ENCODE peak calls at places on chromosomes 2 and 18, in six cellular contexts. K is AG09319, Q is AG09309, X is fibroblast of mammary gland, U is GM06990, E is sigmoid colon. I is an unnamed sample.

GRCh38 chr18:23629444-23629946 is 33.2 kb downstream of the ANKRD29 start:
- DNase-seq in K (no peak), E (no peak), Q (no peak), X (no peak), U (no peak), I (no peak)

GRCh38 chr18:71252351-71252862 is 963.6 kb downstream of the SOCS6 start:
- DNase-seq in U (no peak), Q (no peak), E (no peak), K (no peak), X (no peak), I (no peak)

GRCh38 chr2:18971628-18972027 is 382.3 kb upstream of the NT5C1B start:
- DNase-seq in E (no peak), K (no peak), Q (no peak), X (peak), U (no peak), I (peak)

GRCh38 chr2:134722728-134723127 is 3.9 kb upstream of the TMEM163 start:
- DNase-seq in E (no peak), Q (no peak), K (no peak), U (no peak), X (no peak), I (no peak)

GRCh38 chr18:74450626-74451025 is 6.5 kb downstream of the DIPK1C start:
- DNase-seq in E (no peak), X (no peak), K (no peak), U (no peak), Q (no peak), I (no peak)

GRCh38 chr2:45763256-45763655 is 111.8 kb downstream of the PRKCE start:
- DNase-seq in Q (no peak), U (no peak), X (peak), K (no peak), E (no peak), I (no peak)

GRCh38 chr2:191691016-191691725 is 13.2 kb downstream of the NABP1 start:
- DNase-seq in E (no peak), U (peak), K (peak), Q (peak), X (peak), I (peak)

GRCh38 chr2:115946891-115947290 is 1504.5 kb downstream of the DPP10 start:
- DNase-seq in X (no peak), E (no peak), Q (no peak), U (no peak), K (no peak), I (no peak)

GRCh38 chr2:237056271-237056875 is 29.3 kb upstream of the COPS8 start:
- DNase-seq in U (no peak), X (no peak), K (no peak), Q (no peak), E (no peak), I (no peak)

GRCh38 chr2:166293984-166294383 is 81.8 kb downstream of the SCN9A start:
- DNase-seq in E (no peak), Q (no peak), U (no peak), X (peak), K (no peak), I (no peak)

GRCh38 chr2:188811522-188811921 is 162.7 kb upstream of the COL3A1 start:
- DNase-seq in K (no peak), Q (peak), E (no peak), X (peak), U (no peak), I (peak)

GRCh38 chr2:151262629-151263028 is 966 bp upstream of the RBM43 start:
- DNase-seq in Q (no peak), X (no peak), K (no peak), U (no peak), E (no peak), I (no peak)

GRCh38 chr2:217366996-217367395 is 507.1 kb upstream of the TNP1 start:
- DNase-seq in E (no peak), U (no peak), Q (no peak), K (no peak), X (no peak), I (peak)

GRCh38 chr2:177495945-177496344 is 103.4 kb downstream of the AGPS start:
- DNase-seq in K (no peak), Q (no peak), U (no peak), E (no peak), X (no peak), I (no peak)

GRCh38 chr18:59056706-59057492 is 82.8 kb upstream of the SEC11C start:
- DNase-seq in K (peak), X (peak), Q (no peak), U (peak), E (peak), I (peak)

GRCh38 chr2:45938649-45939511 is 287.4 kb downstream of the PRKCE start:
- DNase-seq in X (peak), U (no peak), Q (peak), K (peak), E (peak), I (peak)

GRCh38 chr2:108893277-108893676 is 95.7 kb downstream of the EDAR start:
- DNase-seq in U (no peak), X (no peak), E (no peak), K (no peak), Q (no peak), I (no peak)

GRCh38 chr18:23626451-23627279 is 36.0 kb downstream of the ANKRD29 start:
- DNase-seq in Q (no peak), X (peak), K (no peak), E (no peak), U (no peak), I (peak)

GRCh38 chr2:10876394-10876793 is 35.3 kb upstream of the KCNF1 start:
- DNase-seq in U (no peak), X (no peak), Q (no peak), E (no peak), K (no peak), I (no peak)

GRCh38 chr2:45342-46130 is 769 bp downstream of the FAM110C start:
- DNase-seq in Q (no peak), U (no peak), E (no peak), X (no peak), K (no peak), I (peak)

GRCh38 chr2:239223029-239223329 is 177.8 kb downstream of the HDAC4 start:
- DNase-seq in Q (no peak), X (no peak), E (no peak), K (no peak), U (no peak), I (peak)

GRCh38 chr2:145957929-145958328 is 1438.0 kb upstream of the ZEB2 start:
- DNase-seq in Q (no peak), E (no peak), X (peak), K (no peak), U (no peak), I (peak)

GRCh38 chr18:63197246-63197791 is 122.2 kb downstream of the BCL2 start:
- DNase-seq in E (no peak), Q (no peak), K (no peak), X (no peak), U (no peak), I (no peak)

GRCh38 chr2:138814123-138814883 is 34.1 kb upstream of the NXPH2 start:
- DNase-seq in Q (no peak), U (no peak), K (no peak), E (no peak), X (peak), I (peak)

GRCh38 chr2:241390301-241391206 is 34.5 kb downstream of the FARP2 start:
- DNase-seq in X (no peak), U (no peak), K (no peak), E (no peak), Q (no peak), I (peak)

GRCh38 chr2:171505374-171505773 is 16.9 kb upstream of the CYBRD1 start:
- DNase-seq in X (no peak), E (no peak), Q (no peak), U (no peak), K (no peak), I (no peak)

GRCh38 chr2:133502678-133503077 is 65.6 kb downstream of the NCKAP5 start:
- DNase-seq in Q (no peak), K (no peak), U (no peak), X (no peak), E (no peak), I (no peak)

GRCh38 chr2:102839668-102840388 is 78.0 kb downstream of the TMEM182 start:
- DNase-seq in X (peak), Q (no peak), E (no peak), K (no peak), U (no peak), I (peak)

GRCh38 chr2:134002391-134002790 is 251.5 kb upstream of the MGAT5 start:
- DNase-seq in Q (no peak), K (no peak), E (no peak), U (no peak), X (no peak), I (no peak)

GRCh38 chr2:218229851-218230250 is 12.9 kb downstream of the ARPC2 start:
- DNase-seq in X (no peak), Q (no peak), K (no peak), E (no peak), U (no peak), I (peak)

GRCh38 chr18:79001001-79001400 is 21.4 kb downstream of the SALL3 start:
- DNase-seq in X (no peak), Q (no peak), E (no peak), U (no peak), K (no peak), I (no peak)

GRCh38 chr18:35582899-35583558 is 1.5 kb downstream of the GALNT1 start:
- DNase-seq in K (no peak), U (no peak), E (no peak), X (peak), Q (no peak), I (peak)

GRCh38 chr18:50009772-50010171 is 185.2 kb downstream of the MYO5B start:
- DNase-seq in E (no peak), U (peak), Q (no peak), K (no peak), X (peak), I (peak)

GRCh38 chr2:71466301-71467179 is 13.2 kb downstream of the DYSF start:
- DNase-seq in Q (no peak), K (no peak), U (no peak), X (peak), E (no peak), I (peak)

GRCh38 chr2:67561411-67561965 is 164.4 kb downstream of the ETAA1 start:
- DNase-seq in K (no peak), X (peak), E (no peak), U (no peak), Q (peak), I (peak)

GRCh38 chr18:62085766-62086165 is 101.1 kb downstream of the PIGN start:
- DNase-seq in U (no peak), K (no peak), Q (no peak), X (peak), E (no peak), I (no peak)

DNA sequence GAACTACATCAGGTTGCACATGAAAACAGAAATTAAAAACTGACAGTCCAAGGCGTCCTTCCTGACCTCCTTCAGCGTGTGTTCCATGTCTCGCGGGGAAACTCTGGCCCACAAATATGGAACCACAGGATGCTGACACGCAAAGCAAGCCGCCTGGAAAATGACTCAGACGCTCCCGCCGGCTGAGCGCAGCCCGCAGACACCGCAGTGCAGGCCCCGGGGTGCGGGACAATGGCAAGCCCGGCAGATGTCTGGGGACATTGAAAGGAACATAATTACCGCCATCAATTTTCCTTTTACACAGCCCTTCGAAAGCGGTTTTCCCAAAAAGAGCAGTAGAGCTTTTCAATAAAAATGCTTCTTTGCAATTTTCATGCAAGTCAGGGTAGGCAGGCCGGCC is 159.3 kb upstream of the SH3BP4 start:
- DNase-seq in K (no peak), U (no peak), Q (peak), X (no peak), E (no peak), I (no peak)
- TF ChIP-seq CTCF in K (no peak), U (no peak), Q (no peak), X (no peak), E (no peak), I (no peak)

GRCh38 chr2:59180111-59180510 is 939.0 kb upstream of the FANCL start:
- DNase-seq in X (no peak), U (no peak), K (no peak), Q (no peak), E (no peak), I (no peak)

GRCh38 chr2:59173325-59173724 is 932.2 kb upstream of the FANCL start:
- DNase-seq in Q (no peak), E (no peak), U (no peak), K (no peak), X (no peak), I (no peak)

GRCh38 chr2:59177748-59178147 is 936.6 kb upstream of the FANCL start:
- DNase-seq in K (no peak), X (no peak), U (no peak), E (no peak), Q (no peak), I (no peak)

GRCh38 chr2:59174536-59175243 is 933.6 kb upstream of the FANCL start:
- DNase-seq in X (no peak), K (no peak), E (no peak), Q (no peak), U (no peak), I (no peak)

GRCh38 chr2:59176737-59177136 is 935.6 kb upstream of the FANCL start:
- DNase-seq in Q (no peak), K (no peak), X (no peak), U (no peak), E (no peak), I (peak)
- TF ChIP-seq CTCF in Q (no peak), K (no peak), X (no peak), U (no peak), E (no peak), I (no peak)

GRCh38 chr2:75560022-75560767 is 544 bp downstream of the EVA1A start:
- DNase-seq in K (no peak), E (no peak), Q (no peak), X (peak), U (no peak), I (peak)
- TF ChIP-seq CTCF in K (peak), E (no peak), Q (peak), X (peak), U (peak), I (peak)

GRCh38 chr2:112583497-112584133 is 794 bp upstream of the CHCHD5 start:
- DNase-seq in X (peak), K (no peak), U (no peak), Q (no peak), E (no peak), I (no peak)
- TF ChIP-seq CTCF in X (no peak), K (no peak), U (no peak), Q (no peak), E (no peak), I (no peak)

GRCh38 chr2:42843611-42844010 is 51.2 kb upstream of the HAAO start:
- DNase-seq in K (no peak), E (no peak), X (no peak), U (no peak), Q (no peak), I (no peak)

GRCh38 chr2:42843131-42843530 is 50.7 kb upstream of the HAAO start:
- DNase-seq in E (no peak), U (no peak), X (no peak), K (no peak), Q (no peak), I (no peak)

GRCh38 chr2:42846026-42846425 is 53.6 kb upstream of the HAAO start:
- DNase-seq in X (no peak), U (no peak), K (no peak), E (no peak), Q (no peak), I (no peak)

GRCh38 chr2:42844366-42844765 is 52.0 kb upstream of the HAAO start:
- DNase-seq in U (no peak), X (no peak), Q (no peak), K (no peak), E (no peak), I (no peak)

GRCh38 chr2:42844901-42845685 is 52.7 kb upstream of the HAAO start:
- DNase-seq in Q (peak), X (peak), U (no peak), K (peak), E (peak), I (no peak)
- TF ChIP-seq CTCF in Q (no peak), X (no peak), U (no peak), K (no peak), E (no peak), I (no peak)

GRCh38 chr2:159028776-159029175 is 60.3 kb downstream of the TANC1 start:
- DNase-seq in E (no peak), K (no peak), X (no peak), Q (no peak), U (no peak), I (no peak)
- TF ChIP-seq CTCF in E (no peak), K (no peak), X (no peak), Q (no peak), U (no peak), I (no peak)

GRCh38 chr18:3380384-3380961 is 69.5 kb upstream of the TGIF1 start:
- DNase-seq in E (no peak), K (no peak), X (peak), U (peak), Q (no peak), I (peak)
- TF ChIP-seq CTCF in E (no peak), K (peak), X (peak), U (no peak), Q (no peak), I (peak)

GRCh38 chr2:199596549-199596948 is 138.8 kb upstream of the SATB2 start:
- DNase-seq in E (no peak), U (no peak), Q (no peak), X (peak), K (no peak), I (peak)
- TF ChIP-seq CTCF in E (no peak), U (peak), Q (peak), X (peak), K (peak), I (peak)

GRCh38 chr2:196172976-196173375 is 1.6 kb upstream of the STK17B start:
- DNase-seq in Q (no peak), E (no peak), X (no peak), K (no peak), U (no peak), I (no peak)

GRCh38 chr2:196170681-196171247 is 614 bp downstream of the STK17B start:
- DNase-seq in Q (no peak), X (peak), K (no peak), U (peak), E (no peak), I (peak)

GRCh38 chr2:196171946-196172345 is 568 bp upstream of the STK17B start:
- DNase-seq in Q (no peak), E (no peak), U (no peak), K (no peak), X (no peak), I (no peak)

GRCh38 chr2:196170202-196170680 is 1.1 kb downstream of the STK17B start:
- DNase-seq in X (peak), K (no peak), Q (no peak), U (no peak), E (no peak), I (peak)

GRCh38 chr2:196171248-196171871 is at the start of gene STK17B:
- DNase-seq in Q (peak), K (peak), X (peak), E (peak), U (peak), I (peak)
- TF ChIP-seq CTCF in Q (peak), K (peak), X (no peak), E (no peak), U (peak), I (no peak)

DNA sequence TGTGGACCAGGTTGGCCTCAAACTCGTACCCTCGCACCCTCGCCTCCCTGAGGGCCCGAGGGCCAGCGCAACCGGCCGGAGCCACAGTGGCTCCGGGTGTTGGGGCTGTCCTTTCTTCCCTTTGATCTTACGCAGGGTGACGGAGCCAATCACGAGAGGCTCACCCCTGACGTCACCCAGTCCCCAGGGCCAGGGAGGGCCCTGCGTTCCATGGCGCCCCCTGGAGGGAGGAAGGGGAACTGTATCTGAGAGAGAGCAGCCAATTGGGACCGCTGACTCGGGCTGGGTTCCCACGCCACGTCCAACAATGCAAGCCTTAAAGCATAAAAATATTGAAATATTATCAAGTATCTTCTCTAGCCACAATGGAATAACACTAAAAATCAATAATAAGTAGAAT is 432.8 kb upstream of the LRRTM4 start:
- DNase-seq in Q (no peak), E (no peak), X (no peak), K (no peak), U (no peak), I (no peak)
- TF ChIP-seq CTCF in Q (no peak), E (no peak), X (no peak), K (no peak), U (no peak), I (no peak)